ENCODE peak calls at places on chromosomes 7 and 10, in five cellular contexts. P is LoVo; S is activated T-cell treated with anti-CD3 and anti-CD28 coated beads, Interleukin-2, amount 50 U/mL, for 24 hours; C is foreskin melanocyte; J is PC-3. O is an unnamed sample.

GRCh38 chr10:95290801-95291633 is at the start of gene PDLIM1:
- DNase-seq in C (no peak), P (peak), J (peak), S (peak), O (peak)

GRCh38 chr10:5589963-5590511 is 65.3 kb downstream of the CALML3 start:
- DNase-seq in J (peak), C (no peak), S (no peak), P (no peak), O (no peak)

GRCh38 chr10:126798649-126799048 is 106.6 kb upstream of the DOCK1 start:
- DNase-seq in C (no peak), P (no peak), S (no peak), J (no peak), O (no peak)

GRCh38 chr7:47211467-47212121 is 370.3 kb downstream of the TNS3 start:
- DNase-seq in S (no peak), C (no peak), J (no peak), P (no peak), O (no peak)

GRCh38 chr7:99395616-99396327 is 12.6 kb downstream of the PDAP1 start:
- DNase-seq in C (no peak), J (no peak), S (no peak), P (no peak), O (no peak)

GRCh38 chr7:32611201-32611691 is 116.0 kb downstream of the AVL9 start:
- DNase-seq in C (no peak), S (no peak), P (no peak), J (no peak), O (no peak)

GRCh38 chr10:23516530-23516929 is 77.7 kb downstream of the OTUD1 start:
- DNase-seq in P (no peak), J (peak), C (no peak), S (no peak), O (no peak)

GRCh38 chr7:158024351-158024715 is 563.3 kb downstream of the PTPRN2 start:
- DNase-seq in J (no peak), P (no peak), S (no peak), C (no peak), O (no peak)

GRCh38 chr10:48446785-48447184 is 140.3 kb downstream of the MAPK8 start:
- DNase-seq in P (no peak), S (no peak), J (no peak), C (no peak), O (no peak)

GRCh38 chr7:25260862-25261454 is 32.7 kb upstream of the NPVF start:
- DNase-seq in C (peak), P (no peak), J (no peak), S (no peak), O (no peak)

GRCh38 chr7:30896783-30897617 is 14.7 kb upstream of the AQP1 start:
- DNase-seq in C (no peak), J (no peak), S (no peak), P (no peak), O (no peak)

GRCh38 chr7:25244193-25244592 is 15.9 kb upstream of the NPVF start:
- DNase-seq in C (no peak), J (no peak), S (no peak), P (no peak), O (no peak)

GRCh38 chr10:29412452-29413004 is 123.7 kb downstream of the LYZL1 start:
- DNase-seq in S (no peak), P (no peak), J (no peak), C (no peak), O (no peak)

GRCh38 chr10:102796407-102797176 is 40.6 kb downstream of the CYP17A1 start:
- DNase-seq in C (peak), P (no peak), S (peak), J (no peak), O (no peak)

GRCh38 chr10:51227897-51228713 is 153.8 kb downstream of the PRKG1 start:
- DNase-seq in S (no peak), J (no peak), P (no peak), C (no peak), O (no peak)

GRCh38 chr7:72114129-72114528 is 298.0 kb downstream of the CALN1 start:
- DNase-seq in C (no peak), J (no peak), S (no peak), P (no peak), O (no peak)

GRCh38 chr7:139886206-139886605 is 57.1 kb downstream of the TBXAS1 start:
- DNase-seq in P (no peak), C (no peak), J (no peak), S (no peak), O (no peak)

GRCh38 chr10:32937824-32938482 is 20.1 kb downstream of the ITGB1 start:
- DNase-seq in J (no peak), C (no peak), P (no peak), S (no peak), O (no peak)

GRCh38 chr10:132632091-132632561 is 94.5 kb downstream of the INPP5A start:
- DNase-seq in P (no peak), S (no peak), J (no peak), C (no peak), O (peak)

GRCh38 chr10:83179371-83179770 is 959.9 kb upstream of the GHITM start:
- DNase-seq in S (no peak), J (no peak), C (no peak), P (no peak), O (no peak)

GRCh38 chr7:155665957-155666287 is 21.5 kb downstream of the RBM33 start:
- DNase-seq in J (peak), S (no peak), C (peak), P (no peak), O (no peak)

GRCh38 chr7:66537876-66538275 is 90.8 kb upstream of the KCTD7 start:
- DNase-seq in C (no peak), J (no peak), S (no peak), P (no peak), O (no peak)

GRCh38 chr7:38699481-38699880 is 68.3 kb upstream of the AMPH start:
- DNase-seq in C (no peak), S (no peak), P (no peak), J (no peak), O (no peak)

GRCh38 chr10:11610855-11611247 is 599 bp downstream of the USP6NL start:
- DNase-seq in C (peak), S (peak), P (no peak), J (no peak), O (peak)

GRCh38 chr10:31620236-31621151 is 301.5 kb downstream of the ZEB1 start:
- DNase-seq in S (no peak), C (peak), P (no peak), J (no peak), O (no peak)

GRCh38 chr10:89954787-89955566 is 253.6 kb downstream of the KIF20B start:
- DNase-seq in S (no peak), J (peak), P (peak), C (no peak), O (no peak)

GRCh38 chr7:17299477-17299991 is 1.1 kb downstream of the AHR start:
- DNase-seq in P (peak), J (peak), S (peak), C (peak), O (peak)

GRCh38 chr10:92573798-92574544 is at the start of gene IDE:
- DNase-seq in J (peak), P (peak), S (peak), C (peak), O (peak)

GRCh38 chr7:78420001-78420400 is 621.4 kb downstream of the PHTF2 start:
- DNase-seq in S (no peak), P (no peak), C (peak), J (no peak), O (no peak)

GRCh38 chr7:125090596-125090995 is 161.0 kb upstream of the POT1 start:
- DNase-seq in S (no peak), C (no peak), P (peak), J (peak), O (no peak)

GRCh38 chr10:104622598-104623209 is 18.4 kb upstream of the SORCS3 start:
- DNase-seq in C (no peak), S (no peak), J (peak), P (peak), O (no peak)

GRCh38 chr10:71694567-71694968 is 25.0 kb downstream of the C10orf105 start:
- DNase-seq in S (peak), C (no peak), J (no peak), P (no peak), O (no peak)

GRCh38 chr10:78441704-78442103 is 408.0 kb downstream of the RPS24 start:
- DNase-seq in S (no peak), J (no peak), C (no peak), P (no peak), O (peak)

GRCh38 chr7:142441074-142441403 is 183.2 kb upstream of the PRSS58 start:
- DNase-seq in S (no peak), C (no peak), J (peak), P (no peak), O (no peak)

GRCh38 chr10:9018161-9018843 is 963.8 kb downstream of the GATA3 start:
- DNase-seq in S (no peak), P (no peak), J (no peak), C (no peak), O (no peak)

GRCh38 chr7:94059747-94060146 is 55.6 kb upstream of the BET1 start:
- DNase-seq in P (no peak), J (no peak), C (no peak), S (no peak), O (no peak)

GRCh38 chr7:65722361-65722792 is 150.5 kb upstream of the VKORC1L1 start:
- DNase-seq in C (no peak), P (peak), S (peak), J (peak), O (peak)

GRCh38 chr7:139713835-139714162 is 64.0 kb downstream of the HIPK2 start:
- DNase-seq in C (no peak), J (no peak), S (no peak), P (no peak), O (peak)